ENCODE peak calls at places on chromosomes 12 and 14, in seven cellular contexts. A is astrocyte of the spinal cord, Y is dorsolateral prefrontal cortex, F is AG09309, I is GM23338, S is choroid plexus epithelial cell, L is GM06990. J is an unnamed sample.
A peak's percentile ranks its signal among the peaks of the same experiment; 100 is the strongest.

GRCh38 chr12:58731096-58731495 is 189.2 kb downstream of the LRIG3 start:
- DNase-seq in A (no peak), Y (no peak), F (no peak), I (no peak), S (no peak), L (no peak), J (no peak)

GRCh38 chr12:79407671-79408622 is 282.8 kb downstream of the PAWR start:
- DNase-seq in A (peak; percentile 91), Y (peak; percentile 35), F (peak; percentile 81), I (peak; percentile 85), S (peak; percentile 97), L (peak; percentile 3), J (peak; percentile 45)

GRCh38 chr12:121875582-121875981 is 13.0 kb upstream of the PSMD9 start:
- DNase-seq in A (no peak), Y (no peak), F (no peak), I (no peak), S (no peak), L (no peak), J (no peak)

GRCh38 chr12:65968359-65968758 is 144.1 kb downstream of the HMGA2 start:
- DNase-seq in A (peak; percentile 42), Y (no peak), F (no peak), I (no peak), S (no peak), L (no peak), J (no peak)

GRCh38 chr12:50351120-50352043 is 45.0 kb downstream of the FAM186A start:
- DNase-seq in A (no peak), Y (no peak), F (no peak), I (no peak), S (no peak), L (no peak), J (no peak)

GRCh38 chr12:131511391-131511802 is 199.5 kb upstream of the SFSWAP start:
- DNase-seq in A (no peak), Y (peak; percentile 42), F (no peak), I (peak; percentile 34), S (peak; percentile 14), L (peak; percentile 73), J (peak; percentile 7)

GRCh38 chr14:81211844-81212243 is 8.9 kb downstream of the GTF2A1 start:
- DNase-seq in A (peak; percentile 22), Y (peak; percentile 41), F (no peak), I (peak; percentile 27), S (peak; percentile 55), L (no peak), J (no peak)

GRCh38 chr14:101226603-101227425 is 323.3 kb upstream of the RTL1 start:
- DNase-seq in A (no peak), Y (no peak), F (no peak), I (no peak), S (no peak), L (no peak), J (no peak)

GRCh38 chr14:75720828-75721227 is 59.8 kb downstream of the TTLL5 start:
- DNase-seq in A (peak; percentile 67), Y (peak; percentile 85), F (peak; percentile 10), I (no peak), S (peak; percentile 80), L (no peak), J (no peak)

GRCh38 chr12:56718167-56718566 is 6.9 kb downstream of the NACA start:
- DNase-seq in A (no peak), Y (no peak), F (no peak), I (no peak), S (no peak), L (peak; percentile 37), J (no peak)

GRCh38 chr12:40689576-40689975 is 2.7 kb upstream of the CNTN1 start:
- DNase-seq in A (no peak), Y (no peak), F (no peak), I (no peak), S (no peak), L (no peak), J (no peak)

GRCh38 chr14:87067597-87067996 is 925.4 kb downstream of the GALC start:
- DNase-seq in A (no peak), Y (no peak), F (no peak), I (no peak), S (no peak), L (no peak), J (peak; percentile 25)

GRCh38 chr14:36505193-36505815 is 14.7 kb downstream of the NKX2-1 start:
- DNase-seq in A (no peak), Y (no peak), F (no peak), I (peak; percentile 77), S (no peak), L (no peak), J (no peak)

GRCh38 chr12:12909995-12910391 is 18.6 kb downstream of the GPRC5A start:
- DNase-seq in A (no peak), Y (no peak), F (no peak), I (no peak), S (peak; percentile 72), L (no peak), J (no peak)

GRCh38 chr12:116123511-116124258 is 153.8 kb downstream of the MED13L start:
- DNase-seq in A (peak; percentile 65), Y (peak; percentile 53), F (no peak), I (no peak), S (peak; percentile 62), L (peak; percentile 80), J (peak; percentile 50)

GRCh38 chr14:36584167-36584811 is 1.9 kb upstream of the NKX2-8 start:
- DNase-seq in A (no peak), Y (no peak), F (no peak), I (no peak), S (no peak), L (no peak), J (no peak)

GRCh38 chr14:89540009-89540829 is 123.2 kb upstream of the FOXN3 start:
- DNase-seq in A (peak; percentile 68), Y (no peak), F (no peak), I (no peak), S (peak; percentile 74), L (no peak), J (no peak)

GRCh38 chr12:42926232-42926631 is 336.7 kb upstream of the PRICKLE1 start:
- DNase-seq in A (no peak), Y (no peak), F (no peak), I (no peak), S (no peak), L (no peak), J (no peak)

GRCh38 chr12:132078190-132078589 is 65.9 kb downstream of the DDX51 start:
- DNase-seq in A (peak; percentile 81), Y (no peak), F (peak; percentile 27), I (no peak), S (peak; percentile 62), L (no peak), J (no peak)

GRCh38 chr12:16118586-16118985 is 158.9 kb downstream of the SLC15A5 start:
- DNase-seq in A (peak; percentile 1), Y (no peak), F (no peak), I (peak; percentile 57), S (no peak), L (no peak), J (no peak)

GRCh38 chr12:122917508-122918227 is 21.7 kb upstream of the VPS37B start:
- DNase-seq in A (peak; percentile 55), Y (no peak), F (no peak), I (no peak), S (peak; percentile 62), L (no peak), J (no peak)

GRCh38 chr12:10223208-10223607 is 10.5 kb downstream of the GABARAPL1 start:
- DNase-seq in A (no peak), Y (peak; percentile 48), F (no peak), I (no peak), S (no peak), L (no peak), J (no peak)

GRCh38 chr14:96062010-96062409 is 22.8 kb downstream of the C14orf132 start:
- DNase-seq in A (no peak), Y (no peak), F (no peak), I (no peak), S (no peak), L (no peak), J (no peak)
- TF ChIP-seq CTCF in A (peak; percentile 5), Y (no peak), F (no peak), I (no peak), S (no peak), L (no peak), J (no peak)

DNA sequence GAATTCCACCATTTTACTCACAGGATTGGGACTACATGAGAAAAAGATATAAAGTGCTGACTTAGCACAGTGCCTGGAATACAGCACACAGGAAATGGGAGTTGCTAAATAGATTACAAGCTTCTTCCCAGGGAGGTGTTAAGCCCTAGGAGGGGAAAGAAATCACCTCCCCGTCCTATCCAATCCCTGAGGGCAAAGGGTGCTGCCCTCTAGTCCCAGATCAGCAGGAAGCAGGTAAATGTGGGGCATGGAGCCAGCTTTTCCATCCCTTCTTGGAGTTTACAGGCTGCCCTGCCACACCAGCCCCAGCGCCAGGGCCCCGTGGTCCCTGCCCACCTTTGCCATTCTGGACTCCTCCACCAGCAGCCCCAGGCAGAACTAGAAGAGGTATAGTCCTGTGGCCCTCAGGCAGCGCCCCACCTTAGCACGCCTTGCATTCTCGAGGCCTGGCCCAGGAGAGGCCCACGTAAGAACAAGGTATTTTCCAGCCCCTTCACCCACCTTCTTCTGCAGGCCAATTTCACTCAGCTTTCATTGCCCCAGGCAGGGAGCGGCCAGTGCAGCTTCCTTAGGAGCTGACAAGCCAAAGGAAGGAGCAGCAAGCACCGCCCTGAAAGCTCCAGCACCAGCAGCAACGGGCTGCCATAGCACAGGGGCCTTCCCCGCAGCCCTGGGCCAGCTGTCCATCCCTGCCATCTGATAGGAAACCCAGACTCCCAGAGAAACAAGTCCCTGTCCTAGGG is 28.8 kb upstream of the RPLP0 start:
- DNase-seq in A (no peak), Y (no peak), F (no peak), I (peak; percentile 50), S (peak; percentile 59), L (no peak), J (no peak)
- H3K4me3 ChIP-seq in A (no peak overlapping the region), Y (no peak overlapping the region), F (no peak overlapping the region), I (peak overlapping the region; percentile 53), S (no peak overlapping the region), L (no peak overlapping the region), J (no peak overlapping the region)

DNA sequence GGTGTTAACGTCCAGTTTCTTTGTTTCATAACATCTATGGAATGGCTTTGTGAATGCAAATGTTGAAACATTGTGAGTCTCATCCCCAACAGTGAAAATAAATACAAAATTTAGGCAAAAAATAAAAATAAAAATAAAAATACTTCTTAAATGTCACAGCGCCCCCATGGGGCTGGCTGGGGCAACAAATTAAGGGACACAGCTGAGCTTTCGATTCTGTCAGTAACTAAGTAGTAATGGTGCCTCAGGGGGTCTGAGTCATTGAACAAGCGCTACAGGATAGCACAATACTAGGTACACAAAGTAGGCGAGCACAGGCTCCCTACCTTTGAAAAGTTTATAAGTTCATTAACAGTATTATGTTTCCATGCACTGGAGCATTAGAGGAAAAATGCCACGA is 667.3 kb downstream of the DIO2 start:
- DNase-seq in A (peak; percentile 82), Y (no peak), F (no peak), I (peak; percentile 82), S (peak; percentile 91), L (no peak), J (no peak)
- TF ChIP-seq CTCF in A (peak; percentile 69), Y (peak; percentile 36), F (peak; percentile 58), I (peak; percentile 79), S (peak; percentile 88), L (peak; percentile 39), J (peak; percentile 49)

DNA sequence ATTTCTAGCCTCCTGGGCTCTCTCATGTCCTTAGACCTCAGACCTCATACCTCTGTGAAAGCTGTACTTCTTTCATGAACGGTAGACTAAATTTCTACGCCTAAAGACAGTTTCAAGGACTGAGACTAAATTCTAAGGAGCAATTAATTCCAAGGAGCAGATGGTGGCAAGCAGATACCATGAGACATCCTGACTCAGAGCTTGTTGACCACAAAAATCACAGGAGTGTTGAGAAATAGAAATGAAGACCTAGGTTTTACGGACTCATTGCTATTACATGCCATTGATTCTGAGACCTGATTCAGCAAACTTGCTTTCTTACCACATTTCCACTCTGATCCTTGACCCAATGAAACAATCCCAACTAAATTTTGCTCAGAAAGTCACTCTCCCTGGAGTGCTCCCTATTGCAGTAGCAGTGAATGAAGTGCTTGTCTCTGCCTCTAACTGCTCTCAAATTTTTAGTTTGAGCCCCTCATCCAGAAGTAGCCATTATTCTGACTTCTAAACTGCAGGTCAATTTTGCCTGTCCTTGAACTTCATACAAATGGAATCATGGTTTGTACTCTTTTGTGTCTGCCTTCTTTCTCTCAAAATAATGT is 52.0 kb downstream of the PEX5 start:
- DNase-seq in A (peak; percentile 10), Y (no peak), F (peak; percentile 4), I (no peak), S (peak; percentile 79), L (no peak), J (no peak)
- H3K4me3 ChIP-seq in A (no peak overlapping the region), Y (no peak overlapping the region), F (no peak overlapping the region), I (no peak overlapping the region), S (no peak overlapping the region), L (no peak overlapping the region), J (no peak overlapping the region)

J was measured in kidney epithelial cell.